ENCODE peak calls at places on chromosomes 2 and 18, in eight cellular contexts. J is GM23338, T is brain microvascular endothelial cell, S is HCT116, E is neuronal stem cell, F is colonic mucosa, A is stomach, D is epithelial cell of esophagus. R is an unnamed sample.

GRCh38 chr2:85709385-85709784 is 15.2 kb downstream of the GNLY start:
- DNase-seq in J (no peak), T (no peak), A (no peak), E (no peak), S (no peak), F (no peak), D (no peak), R (no peak)

GRCh38 chr2:196853301-196854087 is 44.3 kb upstream of the C2orf66 start:
- DNase-seq in F (no peak), E (no peak), D (no peak), J (no peak), T (no peak), A (no peak), S (no peak), R (peak; percentile 37)

GRCh38 chr2:201152999-201153398 is 29.9 kb upstream of the CASP10 start:
- DNase-seq in T (no peak), F (no peak), E (no peak), S (no peak), D (no peak), A (no peak), J (no peak), R (no peak)

GRCh38 chr2:46385786-46386577 is 88.8 kb downstream of the EPAS1 start:
- DNase-seq in E (no peak), J (no peak), S (no peak), F (no peak), T (no peak), A (no peak), D (peak; percentile 91), R (peak; percentile 47)

GRCh38 chr2:181823405-181823804 is 68.1 kb upstream of the ITPRID2 start:
- DNase-seq in T (no peak), S (no peak), A (no peak), F (no peak), J (no peak), D (peak; percentile 12), E (no peak), R (no peak)

GRCh38 chr18:57915848-57916596 is 112.9 kb upstream of the ATP8B1 start:
- DNase-seq in D (no peak), S (no peak), T (no peak), F (peak; percentile 32), A (no peak), E (peak; percentile 17), J (no peak), R (no peak)

GRCh38 chr2:200871151-200871550 is 6.7 kb upstream of the CLK1 start:
- DNase-seq in F (no peak), S (no peak), A (no peak), E (no peak), T (no peak), D (no peak), J (no peak), R (no peak)

GRCh38 chr2:168375195-168375798 is 80.8 kb upstream of the CERS6 start:
- DNase-seq in T (no peak), S (no peak), J (no peak), A (no peak), E (no peak), D (no peak), F (no peak), R (no peak)

GRCh38 chr18:23069481-23069880 is 65.8 kb upstream of the CABLES1 start:
- DNase-seq in T (no peak), F (no peak), A (no peak), E (no peak), S (no peak), J (no peak), D (no peak), R (no peak)

GRCh38 chr18:3151379-3152264 is 68.1 kb downstream of the MYOM1 start:
- DNase-seq in F (no peak), A (no peak), E (peak; percentile 12), J (peak; percentile 82), T (no peak), D (peak; percentile 34), S (no peak), R (no peak)

GRCh38 chr2:238456966-238457926 is 30.5 kb downstream of the ASB1 start:
- DNase-seq in A (no peak), T (no peak), F (no peak), J (no peak), D (no peak), S (no peak), E (no peak), R (no peak)

GRCh38 chr18:75635096-75635495 is 207.6 kb upstream of the SMIM21 start:
- DNase-seq in S (no peak), E (no peak), T (no peak), A (no peak), J (no peak), D (peak; percentile 8), F (no peak), R (no peak)

GRCh38 chr2:177763532-177764265 is 308.9 kb downstream of the PDE11A start:
- DNase-seq in T (peak; percentile 58), A (peak; percentile 79), D (peak; percentile 76), E (peak; percentile 77), J (peak; percentile 94), F (peak; percentile 77), S (peak; percentile 72), R (no peak)

GRCh38 chr2:144389930-144390311 is 130.0 kb downstream of the ZEB2 start:
- DNase-seq in D (no peak), J (no peak), S (no peak), F (no peak), A (no peak), E (no peak), T (no peak), R (no peak)
- H3K4me3 ChIP-seq in D (peak overlapping the region; percentile 57), J (peak overlapping the region; percentile 56), S (no peak overlapping the region), F (peak overlapping the region; percentile 37), A (peak overlapping the region; percentile 48), E (no peak overlapping the region), T (no peak overlapping the region), R (no peak overlapping the region)

DNA sequence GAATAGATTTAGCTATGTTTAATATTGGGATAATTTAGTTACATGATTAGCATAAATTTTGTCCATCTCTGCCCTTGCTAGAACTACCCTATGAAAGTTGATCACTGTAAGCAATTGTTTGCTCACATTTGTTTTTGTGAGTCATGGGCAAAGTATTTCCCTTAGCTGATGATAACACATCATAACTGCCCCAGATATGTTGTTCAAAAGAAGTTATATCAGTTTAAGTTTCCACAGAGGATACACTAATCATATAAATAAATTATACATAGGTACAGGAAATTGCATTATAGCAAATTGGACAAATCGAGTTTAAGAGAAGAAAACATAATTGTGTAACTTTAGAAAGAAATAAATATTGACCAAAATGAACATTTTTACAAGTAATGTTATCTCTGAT is 223.1 kb upstream of the PIK3C3 start:
- DNase-seq in J (no peak), S (no peak), A (no peak), T (no peak), E (no peak), F (no peak), D (peak; percentile 60), R (no peak)
- H3K4me3 ChIP-seq in J (no peak overlapping the region), S (no peak overlapping the region), A (no peak overlapping the region), T (no peak overlapping the region), E (no peak overlapping the region), F (no peak overlapping the region), D (no peak overlapping the region), R (no peak overlapping the region)

GRCh38 chr2:61530365-61531148 is 7.6 kb downstream of the XPO1 start:
- DNase-seq in E (no peak), S (no peak), T (no peak), A (no peak), D (no peak), J (no peak), F (no peak), R (no peak)
- H3K4me3 ChIP-seq in E (no peak overlapping the region), S (no peak overlapping the region), T (no peak overlapping the region), A (no peak overlapping the region), D (no peak overlapping the region), J (peak overlapping the region; percentile 18), F (no peak overlapping the region), R (no peak overlapping the region)

DNA sequence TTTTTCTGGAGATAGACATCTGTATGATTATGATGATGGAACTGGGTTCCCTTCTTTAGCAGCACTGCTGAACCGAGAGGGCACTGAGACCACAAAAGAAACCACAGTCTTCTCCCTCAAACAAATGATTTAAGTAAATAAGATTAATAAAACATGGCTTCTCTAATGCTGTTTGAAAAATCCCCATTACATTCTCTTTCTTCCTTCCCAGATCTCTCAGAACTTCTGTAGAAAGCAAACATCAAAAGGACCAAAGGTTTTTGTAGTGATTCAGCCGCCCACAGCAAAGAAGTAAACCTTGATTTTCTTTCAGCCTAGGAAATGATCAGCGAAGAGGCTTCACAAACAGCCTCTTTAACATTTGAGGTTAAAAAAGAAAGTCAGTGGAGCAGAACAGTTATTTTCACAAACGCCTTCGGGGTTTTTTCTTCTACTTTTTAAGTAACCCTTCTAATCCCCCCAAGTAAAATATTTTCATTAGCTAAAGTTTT is 89.4 kb downstream of the UPP2 start:
- DNase-seq in E (no peak), S (peak; percentile 13), F (no peak), J (peak; percentile 32), T (peak; percentile 20), D (no peak), A (no peak), R (no peak)
- H3K4me3 ChIP-seq in E (no peak overlapping the region), S (no peak overlapping the region), F (no peak overlapping the region), J (no peak overlapping the region), T (peak overlapping the region; percentile 9), D (no peak overlapping the region), A (no peak overlapping the region), R (peak overlapping the region; percentile 74)

R was measured in SK-N-MC.